ENCODE peak calls at places on chromosomes 4 and X, in four cellular contexts. W is foreskin fibroblast, N is left ventricle myocardium superior, A is NCI-H2171. U is an unnamed sample.

GRCh38 chrX:40117715-40118285 is 20.0 kb upstream of the BCOR start:
- DNase-seq in A (no peak), N (no peak), W (no peak), U (no peak)

GRCh38 chr4:2732526-2732925 is 23.6 kb downstream of the TNIP2 start:
- DNase-seq in N (no peak), W (no peak), A (no peak), U (no peak)

GRCh38 chr4:78720994-78721677 is 55.0 kb upstream of the BMP2K start:
- DNase-seq in W (no peak), A (no peak), N (peak), U (no peak)

GRCh38 chr4:139795915-139796314 is 130.3 kb downstream of the MGST2 start:
- DNase-seq in A (no peak), W (peak), N (no peak), U (no peak)

GRCh38 chrX:21691512-21692018 is 33.4 kb upstream of the KLHL34 start:
- DNase-seq in N (no peak), A (no peak), W (no peak), U (no peak)

GRCh38 chr4:159297088-159297487 is 194.2 kb downstream of the RAPGEF2 start:
- DNase-seq in A (no peak), N (no peak), W (no peak), U (no peak)

GRCh38 chrX:30301203-30301602 is 8.0 kb downstream of the NR0B1 start:
- DNase-seq in A (no peak), W (no peak), N (no peak), U (no peak)

GRCh38 chrX:147962476-147962875 is 18.7 kb upstream of the FMR1NB start:
- DNase-seq in A (no peak), N (no peak), W (no peak), U (no peak)

GRCh38 chr4:14856076-14856926 is 146.0 kb upstream of the CPEB2 start:
- DNase-seq in W (peak), N (no peak), A (no peak), U (peak)

U was measured in Calu3.